ENCODE peak calls at places on chromosomes 13 and 19, in four cellular contexts. X is neural progenitor cell, Y is K562, T is GM12878. Z is an unnamed sample.

GRCh38 chr19:10289167-10289835 is 451 bp upstream of the ICAM5 start:
- DNase-seq in Y (peak; percentile 67), X (peak; percentile 73), T (no peak), Z (peak; percentile 76)

GRCh38 chr13:22403144-22403543 is 732.3 kb downstream of the FGF9 start:
- DNase-seq in Y (no peak), X (no peak), T (no peak), Z (no peak)

GRCh38 chr13:37173214-37173613 is 67.8 kb upstream of the CSNK1A1L start:
- DNase-seq in Y (no peak), X (no peak), T (no peak), Z (no peak)

GRCh38 chr13:28657784-28658538 is 969 bp upstream of the POMP start:
- DNase-seq in X (peak; percentile 15), Y (no peak), T (peak; percentile 51), Z (no peak)

GRCh38 chr19:28307460-28307859 is 905.5 kb downstream of the UQCRFS1 start:
- DNase-seq in Y (no peak), T (no peak), X (no peak), Z (no peak)

GRCh38 chr19:10921909-10922637 is 6.4 kb downstream of the YIPF2 start:
- DNase-seq in T (no peak), X (no peak), Y (no peak), Z (peak; percentile 30)

GRCh38 chr19:48561412-48561811 is 9.4 kb downstream of the SULT2B1 start:
- DNase-seq in T (no peak), Y (no peak), X (no peak), Z (no peak)

GRCh38 chr19:41402010-41402409 is 4.4 kb downstream of the BCKDHA start:
- DNase-seq in Y (no peak), T (no peak), X (no peak), Z (no peak)

GRCh38 chr19:43581467-43581866 is 5.9 kb downstream of the PINLYP start:
- DNase-seq in T (no peak), X (no peak), Y (no peak), Z (no peak)

GRCh38 chr13:21124853-21125252 is 51.5 kb downstream of the SKA3 start:
- DNase-seq in Y (no peak), T (no peak), X (peak; percentile 63), Z (peak; percentile 79)

GRCh38 chr19:5292843-5293606 is 47.6 kb downstream of the PTPRS start:
- DNase-seq in X (peak; percentile 96), Y (peak; percentile 97), T (no peak), Z (peak; percentile 50)
- H3K27ac ChIP-seq in X (peak overlapping the region; percentile 75), Y (peak overlapping the region; percentile 86), T (no peak overlapping the region), Z (no peak overlapping the region)

DNA sequence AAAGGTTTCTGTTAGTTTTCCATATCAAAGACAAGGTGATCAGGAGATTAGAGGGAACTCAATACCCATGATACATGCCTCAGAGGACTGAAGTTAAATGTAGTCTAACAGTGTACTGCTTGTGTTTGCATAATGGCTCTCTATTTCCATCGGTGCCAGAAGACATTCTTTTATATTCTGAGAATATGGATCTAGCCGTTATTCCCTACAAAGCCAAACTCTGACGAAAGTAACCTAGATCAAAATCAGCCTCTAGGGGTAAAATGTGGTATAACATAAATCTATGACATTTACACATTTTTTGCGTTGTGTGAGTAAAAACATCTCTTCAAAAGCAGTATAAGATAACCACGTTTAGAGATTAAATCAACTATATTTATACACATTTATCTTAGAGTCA is 2232.7 kb downstream of the PCDH9 start:
- DNase-seq in Y (no peak), X (no peak), T (no peak), Z (no peak)
- H2AFZ ChIP-seq in Y (no peak overlapping the region), X (no peak overlapping the region), T (no peak overlapping the region), Z (no peak overlapping the region)

GRCh38 chr19:12155324-12155723 is 1.2 kb downstream of the ZNF625 start:
- DNase-seq in Y (no peak), T (no peak), X (no peak), Z (no peak)
- H3K27ac ChIP-seq in Y (no peak overlapping the region), T (no peak overlapping the region), X (no peak overlapping the region), Z (no peak overlapping the region)

GRCh38 chr19:5683177-5683886 is 2.5 kb downstream of the HSD11B1L start:
- DNase-seq in X (no peak), Y (no peak), T (no peak), Z (no peak)

GRCh38 chr19:5684694-5685430 is 4.0 kb downstream of the HSD11B1L start:
- DNase-seq in T (no peak), Y (no peak), X (no peak), Z (no peak)

GRCh38 chr19:5687360-5688198 is 2.5 kb upstream of the RPL36 start:
- DNase-seq in X (no peak), Y (no peak), T (no peak), Z (no peak)

GRCh38 chr19:5686647-5687359 is 3.3 kb upstream of the RPL36 start:
- DNase-seq in Y (peak; percentile 95), T (peak; percentile 73), X (peak; percentile 98), Z (peak; percentile 70)

GRCh38 chr19:5686326-5686646 is 3.8 kb upstream of the RPL36 start:
- DNase-seq in X (no peak), Y (no peak), T (no peak), Z (no peak)
- H2AFZ ChIP-seq in X (no peak overlapping the region), Y (peak overlapping the region; percentile 89), T (peak overlapping the region; percentile 94), Z (no peak overlapping the region)

GRCh38 chr19:19595171-19595701 is 23.3 kb downstream of the PBX4 start:
- DNase-seq in Y (no peak), X (no peak), T (no peak), Z (peak; percentile 70)

GRCh38 chr19:19599190-19599535 is 19.3 kb downstream of the PBX4 start:
- DNase-seq in Y (no peak), X (no peak), T (no peak), Z (no peak)

GRCh38 chr19:19594371-19594770 is 24.1 kb downstream of the PBX4 start:
- DNase-seq in Y (no peak), X (no peak), T (no peak), Z (peak; percentile 21)

GRCh38 chr19:19600793-19601346 is 17.6 kb downstream of the PBX4 start:
- DNase-seq in Y (no peak), T (peak; percentile 33), X (no peak), Z (no peak)

DNA sequence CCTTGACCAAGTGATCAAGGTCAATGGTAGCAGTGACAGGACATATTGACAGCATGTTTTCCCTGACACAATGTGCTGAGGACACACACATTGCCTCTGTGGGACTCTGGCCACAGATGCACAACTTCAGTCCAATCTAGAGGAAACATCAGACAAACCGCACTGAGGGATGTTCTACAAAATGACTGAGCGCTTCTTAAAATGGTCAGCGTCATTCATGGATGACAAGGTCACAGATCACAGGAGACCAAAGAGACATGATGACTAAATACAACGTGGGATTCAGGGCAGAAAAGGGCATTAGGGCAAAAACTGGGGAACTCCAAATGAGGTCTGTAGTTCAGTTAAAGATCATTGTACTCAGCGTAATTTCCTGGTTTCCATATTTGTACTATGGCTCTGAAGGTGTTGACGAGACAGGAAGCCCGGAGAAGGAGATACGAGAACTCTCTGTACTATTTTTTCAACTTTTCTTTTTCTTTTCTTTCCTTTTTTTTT is 20.6 kb downstream of the PBX4 start:
- DNase-seq in Y (no peak), X (no peak), T (peak; percentile 99), Z (no peak)
- H3K27ac ChIP-seq in Y (peak overlapping the region; percentile 37), X (no peak overlapping the region), T (peak overlapping the region; percentile 81), Z (no peak overlapping the region)

DNA sequence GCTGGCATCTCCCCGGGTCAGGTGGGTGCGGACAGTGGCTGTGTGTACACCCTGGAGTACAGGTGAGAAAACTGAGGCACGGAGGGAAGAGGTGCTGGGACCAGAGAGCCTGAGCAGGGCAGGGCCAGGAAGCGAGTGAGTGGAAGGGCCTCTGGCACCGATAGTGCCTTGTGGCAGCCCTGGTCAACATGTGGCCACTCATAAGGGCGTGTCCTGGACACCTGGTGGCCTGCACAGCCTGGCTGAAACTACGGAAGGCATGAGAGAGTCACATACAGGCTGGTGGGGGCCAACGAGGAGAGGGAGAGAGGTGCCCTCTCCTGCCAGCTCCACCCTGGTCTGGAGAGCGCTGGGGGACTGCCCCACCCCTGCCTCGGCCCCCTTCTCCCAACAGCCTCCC is 6.1 kb downstream of the CBARP start:
- DNase-seq in X (no peak), T (no peak), Y (no peak), Z (peak; percentile 61)
- H2AFZ ChIP-seq in X (no peak overlapping the region), T (no peak overlapping the region), Y (no peak overlapping the region), Z (no peak overlapping the region)

GRCh38 chr19:5106971-5107370 is 138.1 kb downstream of the KDM4B start:
- DNase-seq in Y (no peak), T (no peak), X (no peak), Z (no peak)
- H3K27ac ChIP-seq in Y (no peak overlapping the region), T (no peak overlapping the region), X (no peak overlapping the region), Z (no peak overlapping the region)

DNA sequence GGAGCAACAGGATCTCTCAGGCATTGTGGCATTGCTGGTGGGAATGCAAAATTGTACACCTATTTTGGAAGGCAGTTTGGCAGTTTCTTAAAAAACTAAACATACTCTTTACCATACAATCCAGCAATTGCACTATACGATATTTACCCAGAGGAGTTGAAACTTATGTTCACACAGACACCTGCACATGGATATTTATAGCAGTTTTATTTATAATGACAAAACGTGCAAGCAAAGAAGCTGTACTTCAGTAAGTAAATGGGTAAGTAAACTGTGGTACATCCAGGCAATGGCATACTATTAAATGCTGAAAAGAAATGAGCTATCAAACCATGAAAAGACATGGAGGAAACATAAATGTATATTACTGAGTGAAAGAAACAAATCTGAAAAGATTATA is 71.6 kb upstream of the UBAC2 start:
- DNase-seq in X (no peak), Y (no peak), T (no peak), Z (no peak)
- H2AFZ ChIP-seq in X (no peak overlapping the region), Y (no peak overlapping the region), T (no peak overlapping the region), Z (no peak overlapping the region)

GRCh38 chr13:51800456-51800855 is 3.5 kb downstream of the DHRS12 start:
- DNase-seq in T (no peak), X (no peak), Y (no peak), Z (no peak)

GRCh38 chr13:51799261-51799660 is 4.7 kb downstream of the DHRS12 start:
- DNase-seq in Y (no peak), X (no peak), T (no peak), Z (no peak)

GRCh38 chr13:51794959-51795358 is 9.0 kb downstream of the DHRS12 start:
- DNase-seq in T (no peak), X (no peak), Y (no peak), Z (no peak)

GRCh38 chr13:51795419-51795818 is 8.5 kb downstream of the DHRS12 start:
- DNase-seq in X (no peak), T (no peak), Y (no peak), Z (no peak)

GRCh38 chr13:51797664-51798488 is 6.1 kb downstream of the DHRS12 start:
- DNase-seq in Y (no peak), X (peak; percentile 64), T (no peak), Z (peak; percentile 54)
- H3K27ac ChIP-seq in Y (no peak overlapping the region), X (no peak overlapping the region), T (no peak overlapping the region), Z (no peak overlapping the region)

GRCh38 chr19:1244693-1245451 is 3.3 kb downstream of the ATP5F1D start:
- DNase-seq in Y (no peak), T (no peak), X (no peak), Z (no peak)

GRCh38 chr19:1245468-1245867 is 2.9 kb upstream of the MIDN start:
- DNase-seq in X (no peak), T (no peak), Y (no peak), Z (no peak)

GRCh38 chr19:1247747-1248453 is 483 bp upstream of the MIDN start:
- DNase-seq in T (no peak), X (peak; percentile 69), Y (no peak), Z (peak; percentile 77)

GRCh38 chr19:1243768-1244692 is 2.5 kb downstream of the ATP5F1D start:
- DNase-seq in Y (no peak), T (no peak), X (peak; percentile 89), Z (no peak)

GRCh38 chr19:1245884-1246816 is 2.2 kb upstream of the MIDN start:
- DNase-seq in Y (no peak), X (peak; percentile 42), T (no peak), Z (no peak)
- H2AFZ ChIP-seq in Y (no peak overlapping the region), X (no peak overlapping the region), T (no peak overlapping the region), Z (no peak overlapping the region)